ENCODE peak calls at places on chromosomes 6 and 20, in five cellular contexts. E, B, F, O and W are unnamed samples.

GRCh38 chr6:32668226-32668747 is 1.8 kb upstream of the HLA-DQB1 start:
- DNase-seq in E (no peak), B (no peak), F (no peak), O (peak), W (no peak)

GRCh38 chr6:125867483-125867935 is 76.7 kb downstream of the NCOA7 start:
- DNase-seq in E (no peak), B (no peak), F (no peak), O (peak), W (no peak)

GRCh38 chr20:32563311-32564272 is 21.5 kb downstream of the NOL4L start:
- DNase-seq in E (no peak), B (no peak), F (no peak), O (no peak), W (no peak)

GRCh38 chr6:149094156-149094555 is 223.4 kb upstream of the TAB2 start:
- DNase-seq in E (no peak), B (no peak), F (no peak), O (no peak), W (no peak)

GRCh38 chr6:91710356-91710755 is 1123.5 kb upstream of the MAP3K7 start:
- DNase-seq in E (no peak), B (no peak), F (no peak), O (no peak), W (no peak)

GRCh38 chr6:166005846-166006592 is 161.6 kb downstream of the TBXT start:
- DNase-seq in E (peak), B (peak), F (no peak), O (peak), W (no peak)

GRCh38 chr6:29553268-29554057 is 6.1 kb downstream of the UBD start:
- DNase-seq in E (peak), B (peak), F (no peak), O (peak), W (peak)

GRCh38 chr20:53903652-53903987 is 166.8 kb downstream of the BCAS1 start:
- DNase-seq in E (no peak), B (no peak), F (no peak), O (no peak), W (no peak)

GRCh38 chr20:58072695-58073671 is 155.5 kb downstream of the ANKRD60 start:
- DNase-seq in E (no peak), B (no peak), F (no peak), O (peak), W (peak)

GRCh38 chr6:71410681-71411080 is 122.1 kb downstream of the OGFRL1 start:
- DNase-seq in E (no peak), B (no peak), F (no peak), O (peak), W (no peak)

GRCh38 chr6:98904096-98904495 is 43.6 kb downstream of the FBXL4 start:
- DNase-seq in E (no peak), B (no peak), F (no peak), O (no peak), W (no peak)

GRCh38 chr6:169589699-169590257 is 112.1 kb downstream of the WDR27 start:
- DNase-seq in E (no peak), B (no peak), F (peak), O (no peak), W (no peak)

DNA sequence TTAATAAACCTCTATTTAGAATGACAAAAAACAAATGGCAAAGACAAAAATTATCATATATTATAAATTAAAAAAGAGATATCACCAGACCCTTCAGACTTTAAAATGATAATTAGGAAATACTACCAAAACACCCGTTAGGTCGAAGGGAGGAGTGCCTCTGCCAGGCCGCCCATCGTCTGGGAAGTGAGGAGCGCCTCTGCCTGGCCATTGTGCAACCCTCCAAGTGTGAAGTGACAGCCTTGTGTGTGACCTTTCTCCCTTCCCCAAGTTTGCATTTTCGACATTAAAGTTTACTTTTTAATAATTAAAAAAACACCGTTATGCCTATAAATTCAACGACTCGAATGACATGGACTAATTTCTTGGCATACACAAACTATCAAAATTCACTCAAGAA is 64.5 kb upstream of the TASP1 start:
- DNase-seq in E (no peak), B (no peak), F (no peak), O (no peak), W (no peak)
- TF ChIP-seq CTCF in E (no peak), B (no peak), F (no peak), O (no peak), W (no peak)

DNA sequence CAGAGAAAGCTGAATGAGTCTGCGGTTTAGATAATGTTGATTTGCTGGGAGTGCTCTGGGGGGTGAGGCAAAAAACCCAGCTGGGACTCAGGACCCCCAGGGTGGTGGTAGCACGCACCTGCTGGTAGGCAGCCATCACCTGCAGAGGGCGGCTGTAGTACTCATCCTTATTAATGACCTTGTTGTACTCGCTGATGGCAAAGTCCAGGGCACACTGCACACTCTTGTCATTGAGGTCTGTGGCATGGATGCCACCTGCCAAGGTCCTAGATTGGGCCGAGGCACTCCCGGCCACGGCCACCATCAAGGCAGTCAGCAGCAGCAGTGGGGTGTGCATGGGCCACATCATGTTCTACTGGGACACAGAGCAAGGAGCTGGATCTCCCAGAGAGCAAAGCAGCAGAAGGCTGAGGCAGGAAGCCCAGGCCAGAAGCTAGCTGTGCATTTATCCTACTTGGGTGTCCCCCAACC is at the start of gene CST5:
- DNase-seq in E (no peak), B (no peak), F (no peak), O (no peak), W (no peak)
- H3K4me3 ChIP-seq in E (no peak), B (no peak), F (no peak), O (no peak), W (no peak)

GRCh38 chr20:4063631-4064030 is 48.3 kb upstream of the RNF24 start:
- DNase-seq in E (peak), B (no peak), F (no peak), O (no peak), W (no peak)
- TF ChIP-seq CTCF in E (no peak), B (no peak), F (no peak), O (no peak), W (no peak)

GRCh38 chr6:134830194-134830593 is 119.7 kb downstream of the ALDH8A1 start:
- DNase-seq in E (no peak), B (no peak), F (no peak), O (peak), W (no peak)

GRCh38 chr6:134828641-134829040 is 121.3 kb downstream of the ALDH8A1 start:
- DNase-seq in E (no peak), B (no peak), F (no peak), O (no peak), W (no peak)

GRCh38 chr6:134830945-134831344 is 119.0 kb downstream of the ALDH8A1 start:
- DNase-seq in E (no peak), B (no peak), F (no peak), O (no peak), W (no peak)

GRCh38 chr6:134823635-134824034 is 126.3 kb downstream of the ALDH8A1 start:
- DNase-seq in E (no peak), B (no peak), F (no peak), O (no peak), W (no peak)

DNA sequence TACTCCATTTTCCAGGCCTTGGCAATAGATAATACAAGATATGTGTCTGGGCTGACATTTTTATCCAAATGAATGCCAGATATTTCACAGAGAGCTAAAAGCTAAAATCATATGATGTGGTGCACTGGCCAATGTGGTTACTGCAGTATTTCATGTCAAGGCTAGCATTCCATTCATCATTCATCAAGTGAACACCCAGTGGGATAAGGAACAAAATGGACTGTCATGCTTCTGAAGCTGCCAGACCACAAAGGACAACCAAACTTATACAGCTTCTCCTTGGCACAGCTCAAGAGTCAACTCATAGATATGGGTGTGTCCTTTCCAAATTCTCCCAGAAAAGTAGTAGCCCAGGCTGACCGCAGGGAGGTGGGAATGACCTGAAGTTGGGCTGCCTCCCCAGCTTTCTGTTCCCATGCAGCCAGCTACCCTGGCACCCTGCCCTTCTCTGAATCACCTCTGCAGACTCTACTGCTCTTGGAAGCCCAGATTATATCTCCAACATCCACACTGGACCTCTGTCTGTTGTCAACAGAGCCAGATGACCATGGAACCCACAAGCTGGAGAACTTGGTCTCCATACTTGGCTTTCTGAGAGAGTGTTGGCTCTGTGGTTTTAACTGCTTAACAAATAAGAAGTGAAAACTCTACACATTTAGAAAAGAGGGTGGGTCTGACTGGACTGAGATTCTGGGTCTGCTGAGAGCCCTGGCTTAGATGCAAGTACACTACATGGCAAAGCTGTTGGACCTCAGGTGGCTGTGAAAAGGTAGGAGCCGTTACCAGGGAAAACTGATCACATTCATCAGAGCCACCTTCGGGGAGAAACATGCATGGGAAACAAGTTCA is 122.8 kb downstream of the ALDH8A1 start:
- DNase-seq in E (peak), B (no peak), F (no peak), O (peak), W (peak)
- H3K4me3 ChIP-seq in E (no peak), B (no peak), F (no peak), O (no peak), W (no peak)

GRCh38 chr6:163710552-163710951 is 296.0 kb downstream of the QKI start:
- DNase-seq in E (no peak), B (no peak), F (no peak), O (no peak), W (peak)

GRCh38 chr6:163712981-163713380 is 298.5 kb downstream of the QKI start:
- DNase-seq in E (no peak), B (no peak), F (no peak), O (no peak), W (no peak)

GRCh38 chr6:163711071-163711470 is 296.6 kb downstream of the QKI start:
- DNase-seq in E (no peak), B (no peak), F (no peak), O (no peak), W (no peak)

GRCh38 chr6:163712569-163712966 is 298.1 kb downstream of the QKI start:
- DNase-seq in E (no peak), B (no peak), F (no peak), O (no peak), W (no peak)

GRCh38 chr6:163711615-163712568 is 297.4 kb downstream of the QKI start:
- DNase-seq in E (peak), B (peak), F (no peak), O (no peak), W (peak)
- TF ChIP-seq CTCF in E (no peak), B (no peak), F (no peak), O (no peak), W (no peak)

GRCh38 chr6:167763056-167763944 is 63.4 kb upstream of the AFDN start:
- DNase-seq in E (peak), B (no peak), F (no peak), O (no peak), W (peak)
- H3K4me3 ChIP-seq in E (no peak), B (no peak), F (no peak), O (no peak), W (no peak)